ENCODE peak calls at places on chromosomes 16 and 17, in six cellular contexts. One of them, this sample, is unnamed.

GRCh38 chr16:56554441-56554840 is 10.4 kb upstream of the MT4 start:
- DNase-seq in SK-N-SH: no peak
- DNase-seq in H1: no peak
- DNase-seq in GM12878: no peak
- DNase-seq in NT2/D1: no peak
- DNase-seq in K562: no peak
- DNase-seq in this sample: no peak

GRCh38 chr17:80919331-80920284 is 72.0 kb upstream of the CHMP6 start:
- DNase-seq in K562: no peak
- DNase-seq in GM12878: no peak
- DNase-seq in H1: no peak
- DNase-seq in SK-N-SH: no peak
- DNase-seq in NT2/D1: no peak
- DNase-seq in this sample: no peak

GRCh38 chr17:29579866-29580771 is 9.3 kb downstream of the GIT1 start:
- DNase-seq in K562: peak
- DNase-seq in NT2/D1: no peak
- DNase-seq in GM12878: no peak
- DNase-seq in SK-N-SH: peak
- DNase-seq in H1: peak
- DNase-seq in this sample: peak

GRCh38 chr17:39920218-39921210 is 2.1 kb upstream of the GSDMB start:
- DNase-seq in GM12878: no peak
- DNase-seq in K562: no peak
- DNase-seq in SK-N-SH: no peak
- DNase-seq in H1: no peak
- DNase-seq in NT2/D1: no peak
- DNase-seq in this sample: no peak

GRCh38 chr17:39612935-39613465 is 5.3 kb upstream of the NEUROD2 start:
- DNase-seq in H1: no peak
- DNase-seq in GM12878: no peak
- DNase-seq in K562: no peak
- DNase-seq in SK-N-SH: no peak
- DNase-seq in NT2/D1: no peak
- DNase-seq in this sample: no peak

GRCh38 chr17:5422505-5422904 is 2.5 kb downstream of the RPAIN start:
- DNase-seq in K562: no peak
- DNase-seq in H1: no peak
- DNase-seq in NT2/D1: no peak
- DNase-seq in SK-N-SH: no peak
- DNase-seq in GM12878: no peak
- DNase-seq in this sample: peak

GRCh38 chr16:1385232-1385631 is 29.3 kb downstream of the UNKL start:
- DNase-seq in NT2/D1: no peak
- DNase-seq in H1: no peak
- DNase-seq in GM12878: no peak
- DNase-seq in K562: no peak
- DNase-seq in SK-N-SH: no peak
- DNase-seq in this sample: no peak

GRCh38 chr17:30031214-30031869 is 85.3 kb upstream of the NSRP1 start:
- DNase-seq in NT2/D1: no peak
- DNase-seq in H1: no peak
- DNase-seq in SK-N-SH: no peak
- DNase-seq in K562: no peak
- DNase-seq in GM12878: peak
- DNase-seq in this sample: no peak

GRCh38 chr17:50935201-50936124 is 69.3 kb upstream of the TOB1 start:
- DNase-seq in K562: no peak
- DNase-seq in H1: no peak
- DNase-seq in GM12878: no peak
- DNase-seq in SK-N-SH: no peak
- DNase-seq in NT2/D1: no peak
- DNase-seq in this sample: no peak

GRCh38 chr16:2026461-2027023 is at the start of gene NHERF2:
- DNase-seq in H1: no peak
- DNase-seq in NT2/D1: no peak
- DNase-seq in SK-N-SH: peak
- DNase-seq in K562: peak
- DNase-seq in GM12878: no peak
- DNase-seq in this sample: no peak

GRCh38 chr17:16005641-16006040 is 6.0 kb downstream of the TTC19 start:
- DNase-seq in GM12878: no peak
- DNase-seq in SK-N-SH: no peak
- DNase-seq in NT2/D1: no peak
- DNase-seq in K562: no peak
- DNase-seq in H1: no peak
- DNase-seq in this sample: no peak

GRCh38 chr17:73560661-73561060 is 83.6 kb downstream of the SDK2 start:
- DNase-seq in K562: peak
- DNase-seq in NT2/D1: no peak
- DNase-seq in SK-N-SH: peak
- DNase-seq in GM12878: no peak
- DNase-seq in H1: no peak
- DNase-seq in this sample: peak

GRCh38 chr17:7721612-7722011 is 4.1 kb downstream of the DNAH2 start:
- DNase-seq in NT2/D1: no peak
- DNase-seq in H1: no peak
- DNase-seq in GM12878: no peak
- DNase-seq in K562: no peak
- DNase-seq in SK-N-SH: no peak
- DNase-seq in this sample: no peak

GRCh38 chr17:38451030-38451839 is 23.0 kb downstream of the ARHGAP23 start:
- DNase-seq in K562: no peak
- DNase-seq in SK-N-SH: no peak
- DNase-seq in NT2/D1: peak
- DNase-seq in GM12878: no peak
- DNase-seq in H1: peak
- DNase-seq in this sample: no peak

GRCh38 chr17:9768381-9768934 is 22.9 kb downstream of the DHRS7C start:
- DNase-seq in H1: no peak
- DNase-seq in GM12878: no peak
- DNase-seq in SK-N-SH: peak
- DNase-seq in NT2/D1: no peak
- DNase-seq in K562: peak
- DNase-seq in this sample: peak

DNA sequence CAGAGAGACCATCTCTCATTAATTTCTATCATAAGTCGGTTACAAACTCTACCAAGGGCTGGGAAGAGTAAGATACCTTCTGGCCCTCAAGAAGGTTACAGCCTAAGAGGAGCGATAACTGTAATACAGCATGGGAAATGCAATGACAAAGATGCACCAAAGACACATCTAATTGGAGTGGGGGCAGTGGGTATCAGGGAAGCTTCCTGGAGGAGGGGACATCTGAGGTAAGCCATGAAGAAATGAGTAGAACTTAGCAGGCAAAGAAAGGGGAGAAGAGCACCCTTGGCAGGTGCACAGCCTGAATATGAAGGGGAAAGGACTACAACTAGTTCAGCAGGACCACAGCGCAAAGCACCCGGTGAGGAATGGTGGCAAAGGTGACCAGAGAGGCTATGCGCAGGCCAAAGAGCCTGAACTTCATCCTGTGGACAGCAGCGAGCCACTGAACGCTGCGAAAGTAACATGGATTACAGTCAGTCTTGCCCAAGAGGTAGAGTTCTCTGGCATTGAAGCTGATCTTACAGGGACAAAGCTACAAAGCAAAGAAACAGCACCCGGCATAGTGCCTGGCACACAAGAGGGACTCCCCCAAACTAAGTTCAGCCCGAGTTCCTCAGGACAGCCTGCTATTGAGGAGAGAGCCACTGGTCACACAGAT is 2.8 kb downstream of the TBC1D10B start:
- DNase-seq in NT2/D1: no peak
- DNase-seq in SK-N-SH: no peak
- DNase-seq in GM12878: no peak
- DNase-seq in K562: no peak
- DNase-seq in H1: no peak
- DNase-seq in this sample: no peak
- TF ChIP-seq YY1 in NT2/D1: no peak
- TF ChIP-seq YY1 in SK-N-SH: no peak
- TF ChIP-seq YY1 in GM12878: no peak
- TF ChIP-seq YY1 in K562: no peak
- TF ChIP-seq YY1 in H1: no peak
- TF ChIP-seq YY1 in this sample: no peak

DNA sequence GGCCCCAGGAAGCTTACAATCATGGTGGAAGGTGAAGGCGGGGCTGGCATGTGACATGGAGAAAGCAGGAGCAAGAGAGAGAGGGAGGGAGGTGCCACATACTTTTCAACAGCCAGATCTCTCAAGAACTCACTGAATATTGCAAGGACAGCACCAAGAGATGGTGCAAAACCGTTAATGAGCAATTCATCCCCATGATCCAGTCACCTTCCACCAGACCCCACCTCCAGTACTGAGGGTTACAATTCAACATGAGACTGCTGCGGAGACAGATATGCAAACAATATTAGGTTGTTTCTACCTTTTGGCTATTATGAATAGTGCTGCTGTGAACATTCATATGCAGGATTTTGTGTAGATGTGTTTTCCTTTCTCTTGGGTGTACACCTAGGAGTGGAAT is 28.7 kb downstream of the PLCG2 start:
- DNase-seq in GM12878: no peak
- DNase-seq in NT2/D1: no peak
- DNase-seq in SK-N-SH: no peak
- DNase-seq in H1: no peak
- DNase-seq in K562: no peak
- DNase-seq in this sample: no peak
- TF ChIP-seq YY1 in GM12878: no peak
- TF ChIP-seq YY1 in NT2/D1: no peak
- TF ChIP-seq YY1 in SK-N-SH: no peak
- TF ChIP-seq YY1 in H1: no peak
- TF ChIP-seq YY1 in K562: no peak
- TF ChIP-seq YY1 in this sample: no peak

GRCh38 chr16:26983426-26983825 is 83.3 kb upstream of the C16orf82 start:
- DNase-seq in H1: no peak
- DNase-seq in GM12878: no peak
- DNase-seq in K562: no peak
- DNase-seq in NT2/D1: peak
- DNase-seq in SK-N-SH: no peak
- DNase-seq in this sample: no peak
- TF ChIP-seq YY1 in H1: no peak
- TF ChIP-seq YY1 in GM12878: no peak
- TF ChIP-seq YY1 in K562: no peak
- TF ChIP-seq YY1 in NT2/D1: no peak
- TF ChIP-seq YY1 in SK-N-SH: no peak
- TF ChIP-seq YY1 in this sample: no peak

GRCh38 chr17:36686123-36686669 is 84.8 kb downstream of the MRM1 start:
- DNase-seq in NT2/D1: no peak
- DNase-seq in H1: no peak
- DNase-seq in SK-N-SH: no peak
- DNase-seq in GM12878: no peak
- DNase-seq in K562: no peak
- DNase-seq in this sample: no peak

GRCh38 chr17:36690190-36690589 is 88.8 kb downstream of the MRM1 start:
- DNase-seq in SK-N-SH: no peak
- DNase-seq in K562: no peak
- DNase-seq in H1: no peak
- DNase-seq in NT2/D1: no peak
- DNase-seq in GM12878: no peak
- DNase-seq in this sample: no peak

GRCh38 chr17:36687736-36688135 is 86.4 kb downstream of the MRM1 start:
- DNase-seq in NT2/D1: no peak
- DNase-seq in K562: no peak
- DNase-seq in H1: no peak
- DNase-seq in GM12878: no peak
- DNase-seq in SK-N-SH: no peak
- DNase-seq in this sample: no peak

GRCh38 chr17:36691606-36692005 is 90.2 kb downstream of the MRM1 start:
- DNase-seq in SK-N-SH: no peak
- DNase-seq in K562: no peak
- DNase-seq in NT2/D1: no peak
- DNase-seq in GM12878: no peak
- DNase-seq in H1: no peak
- DNase-seq in this sample: no peak

GRCh38 chr17:36689089-36689667 is 87.8 kb downstream of the MRM1 start:
- DNase-seq in K562: no peak
- DNase-seq in GM12878: no peak
- DNase-seq in H1: no peak
- DNase-seq in SK-N-SH: no peak
- DNase-seq in NT2/D1: no peak
- DNase-seq in this sample: no peak
- TF ChIP-seq YY1 in K562: no peak
- TF ChIP-seq YY1 in GM12878: no peak
- TF ChIP-seq YY1 in H1: no peak
- TF ChIP-seq YY1 in SK-N-SH: no peak
- TF ChIP-seq YY1 in NT2/D1: no peak
- TF ChIP-seq YY1 in this sample: no peak

DNA sequence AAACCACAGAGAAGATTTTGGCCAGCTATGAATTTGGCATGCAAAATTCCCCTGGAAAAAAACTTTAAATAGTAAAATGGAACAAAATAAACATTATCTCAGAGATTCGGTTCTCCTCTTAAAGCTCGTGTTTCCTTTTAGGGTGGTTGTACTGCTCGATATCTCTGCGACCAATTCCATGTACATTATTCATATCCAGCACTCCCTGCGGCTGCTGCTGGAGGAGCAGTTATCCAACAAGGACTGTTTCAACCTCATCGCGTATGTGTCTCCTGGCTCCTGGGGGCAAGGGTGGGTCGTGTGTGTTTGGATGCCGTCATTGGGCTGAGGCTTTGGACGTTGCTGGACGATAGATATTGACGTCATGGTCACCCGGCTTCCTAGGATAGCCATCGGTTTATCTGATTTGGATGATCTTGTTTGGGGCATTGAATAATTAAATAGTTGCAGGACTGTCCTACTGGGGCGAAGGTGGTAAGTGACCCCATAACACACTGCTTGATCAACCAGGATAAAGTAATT is 33.8 kb downstream of the VWA3A start:
- DNase-seq in NT2/D1: no peak
- DNase-seq in K562: no peak
- DNase-seq in GM12878: no peak
- DNase-seq in SK-N-SH: no peak
- DNase-seq in H1: no peak
- DNase-seq in this sample: no peak
- TF ChIP-seq YY1 in NT2/D1: no peak
- TF ChIP-seq YY1 in K562: no peak
- TF ChIP-seq YY1 in GM12878: no peak
- TF ChIP-seq YY1 in SK-N-SH: no peak
- TF ChIP-seq YY1 in H1: no peak
- TF ChIP-seq YY1 in this sample: no peak

GRCh38 chr16:20611975-20612471 is 35.9 kb upstream of the ACSM2B start:
- DNase-seq in GM12878: no peak
- DNase-seq in NT2/D1: no peak
- DNase-seq in K562: no peak
- DNase-seq in SK-N-SH: no peak
- DNase-seq in H1: no peak
- DNase-seq in this sample: no peak
- TF ChIP-seq YY1 in GM12878: no peak
- TF ChIP-seq YY1 in NT2/D1: no peak
- TF ChIP-seq YY1 in K562: no peak
- TF ChIP-seq YY1 in SK-N-SH: no peak
- TF ChIP-seq YY1 in H1: no peak
- TF ChIP-seq YY1 in this sample: no peak